ENCODE peak calls at places on chromosomes 5 and 9, in nine cellular contexts. E is CD4-positive, alpha-beta memory T cell; V is aorta; J is Peyer's patch; C is effector memory CD4-positive, alpha-beta T cell; D is PC-3; M is brain microvascular endothelial cell; S is transverse colon; Q is hepatocyte. H is an unnamed sample. For H3K36me3, the result is how much of the 10 kb centered on the place peaks cover.

GRCh38 chr5:171861383-171861782 is 75.8 kb downstream of the SMIM23 start:
- DNase-seq in V (no peak), M (no peak), E (no peak), J (no peak), C (no peak), Q (no peak), S (no peak), D (no peak), H (no peak)

GRCh38 chr9:27247756-27248155 is 49.2 kb downstream of the EQTN start:
- DNase-seq in V (no peak), E (no peak), M (peak), Q (peak), S (peak), C (no peak), J (peak), D (peak), H (no peak)

GRCh38 chr5:109740329-109740728 is 50.6 kb downstream of the MAN2A1 start:
- DNase-seq in D (peak), S (no peak), J (no peak), C (no peak), V (no peak), Q (no peak), M (peak), E (no peak), H (no peak)

GRCh38 chr5:133238426-133239205 is 186.8 kb downstream of the HSPA4 start:
- DNase-seq in C (no peak), E (no peak), V (no peak), M (no peak), S (no peak), D (no peak), J (no peak), Q (no peak), H (no peak)

GRCh38 chr5:37816883-37817282 is 23.0 kb downstream of the GDNF start:
- DNase-seq in J (no peak), V (no peak), Q (no peak), C (no peak), D (no peak), E (no peak), M (no peak), S (no peak), H (no peak)

GRCh38 chr5:170397059-170397458 is 7.9 kb upstream of the KCNMB1 start:
- DNase-seq in M (no peak), V (no peak), Q (no peak), C (no peak), S (no peak), D (no peak), J (no peak), E (no peak), H (no peak)

GRCh38 chr9:135500525-135501260 is at the start of gene MRPS2:
- DNase-seq in J (peak), E (peak), C (peak), D (peak), S (peak), M (peak), Q (peak), V (peak), H (peak)

GRCh38 chr9:92969516-92970466 is 22.5 kb downstream of the FGD3 start:
- DNase-seq in J (peak), D (no peak), S (no peak), C (no peak), E (peak), M (no peak), V (no peak), Q (no peak), H (no peak)

GRCh38 chr5:148011407-148012124 is 52.2 kb upstream of the SPINK5 start:
- DNase-seq in M (peak), S (no peak), J (no peak), Q (peak), V (no peak), D (peak), C (no peak), E (no peak), H (no peak)

GRCh38 chr9:18255747-18256146 is 218.2 kb upstream of the ADAMTSL1 start:
- DNase-seq in E (no peak), J (no peak), D (no peak), S (no peak), M (no peak), C (no peak), V (no peak), Q (no peak), H (no peak)

GRCh38 chr5:55711531-55712022 is 547 bp downstream of the SLC38A9 start:
- DNase-seq in V (no peak), J (no peak), E (peak), Q (peak), C (no peak), D (no peak), M (no peak), S (no peak), H (no peak)

GRCh38 chr5:139215176-139215975 is 17.2 kb upstream of the SIL1 start:
- DNase-seq in J (no peak), E (no peak), V (no peak), M (peak), S (no peak), Q (no peak), D (no peak), C (no peak), H (no peak)

GRCh38 chr5:80481019-80481893 is 6.6 kb upstream of the FAM151B start:
- DNase-seq in S (peak), C (no peak), V (no peak), D (peak), Q (peak), E (no peak), M (peak), J (peak), H (no peak)

GRCh38 chr5:2044041-2044440 is 161.3 kb upstream of the IRX4 start:
- DNase-seq in V (no peak), E (no peak), J (no peak), S (no peak), Q (no peak), M (no peak), D (no peak), C (no peak), H (no peak)

GRCh38 chr9:110142868-110143866 is 64.8 kb downstream of the C9orf152 start:
- DNase-seq in E (no peak), M (no peak), D (peak), V (no peak), C (no peak), J (no peak), S (no peak), Q (no peak), H (no peak)

GRCh38 chr9:38761999-38762398 is 42.1 kb upstream of the FAM240B start:
- DNase-seq in S (no peak), M (no peak), C (no peak), E (no peak), J (no peak), Q (no peak), V (no peak), D (no peak), H (no peak)

GRCh38 chr9:126520453-126520852 is 93.3 kb upstream of the LMX1B start:
- DNase-seq in M (no peak), S (no peak), J (no peak), C (no peak), Q (no peak), E (no peak), D (no peak), V (no peak), H (no peak)

GRCh38 chr5:90983748-90984147 is 399.4 kb downstream of the ARRDC3 start:
- DNase-seq in S (no peak), M (no peak), V (no peak), D (peak), Q (no peak), J (no peak), C (no peak), E (no peak), H (no peak)

GRCh38 chr5:1178529-1179382 is 22.6 kb upstream of the SLC6A19 start:
- DNase-seq in D (no peak), E (no peak), S (no peak), C (no peak), J (no peak), M (no peak), V (peak), Q (no peak), H (no peak)

GRCh38 chr9:136728080-136728547 is 14.6 kb downstream of the LCN10 start:
- DNase-seq in M (peak), E (peak), S (peak), J (peak), D (peak), C (peak), Q (peak), V (peak), H (peak)

GRCh38 chr9:136726631-136727191 is 14.3 kb downstream of the DIPK1B start:
- DNase-seq in S (no peak), C (no peak), V (no peak), J (peak), Q (peak), E (peak), M (peak), D (peak), H (no peak)

GRCh38 chr9:136729926-136730325 is 12.8 kb downstream of the LCN10 start:
- DNase-seq in Q (no peak), V (no peak), D (no peak), E (no peak), M (no peak), C (no peak), J (no peak), S (no peak), H (no peak)

GRCh38 chr9:136729144-136729543 is 13.6 kb downstream of the LCN10 start:
- DNase-seq in S (no peak), V (no peak), J (no peak), C (no peak), M (no peak), Q (no peak), E (peak), D (no peak), H (no peak)

GRCh38 chr9:136728548-136729123 is 14.1 kb downstream of the LCN10 start:
- DNase-seq in C (no peak), Q (no peak), J (no peak), S (peak), D (peak), E (peak), V (no peak), M (no peak), H (no peak)
- H3K4me3 ChIP-seq in C (peak), Q (peak), J (peak), S (peak), D (peak), E (no peak), V (peak), M (peak), H (peak)

GRCh38 chr5:121797677-121798518 is 53.8 kb upstream of the FTMT start:
- DNase-seq in C (no peak), E (no peak), J (no peak), M (no peak), Q (peak), V (no peak), D (no peak), S (no peak), H (no peak)

GRCh38 chr5:121795511-121795910 is 56.2 kb upstream of the FTMT start:
- DNase-seq in D (no peak), E (no peak), Q (no peak), V (no peak), C (no peak), S (no peak), M (no peak), J (no peak), H (no peak)

DNA sequence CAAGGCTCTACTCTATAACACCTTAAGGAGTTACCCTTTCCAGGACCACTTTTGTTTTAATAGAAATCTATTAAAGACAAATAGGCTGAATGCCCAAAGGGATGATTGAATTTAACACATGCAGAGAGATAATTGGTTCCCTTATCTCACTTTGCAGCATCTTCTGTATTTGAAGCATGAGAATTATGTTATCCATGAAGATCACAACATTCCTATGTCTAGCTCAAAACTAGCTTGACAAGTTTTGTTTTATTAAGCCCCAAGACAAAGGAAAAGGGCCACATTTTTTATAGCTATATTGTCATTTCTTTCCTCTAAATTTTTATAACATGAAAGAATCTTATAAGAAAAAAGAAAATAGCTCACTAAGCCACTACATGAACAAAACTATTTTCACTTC is 57.9 kb upstream of the FTMT start:
- DNase-seq in S (no peak), C (no peak), Q (no peak), D (no peak), J (no peak), V (no peak), E (no peak), M (no peak), H (no peak)
- H3K36me3 ChIP-seq in S (under half), C (under half), Q (under half), D (under half), J (under half), V (under half), E (under half), M (under half), H (under half)

GRCh38 chr5:151348789-151349188 is 1.4 kb upstream of the SLC36A2 start:
- DNase-seq in S (no peak), J (no peak), Q (no peak), C (no peak), E (no peak), M (no peak), D (no peak), V (no peak), H (no peak)

GRCh38 chr5:151347364-151347763 is at the start of gene SLC36A2:
- DNase-seq in J (no peak), C (no peak), M (no peak), E (no peak), V (no peak), D (no peak), Q (no peak), S (no peak), H (no peak)

GRCh38 chr5:151345187-151345807 is 2.1 kb downstream of the SLC36A2 start:
- DNase-seq in J (no peak), D (no peak), C (no peak), M (no peak), Q (no peak), S (no peak), E (no peak), V (no peak), H (no peak)

GRCh38 chr5:151344088-151344487 is 3.3 kb downstream of the SLC36A2 start:
- DNase-seq in V (no peak), S (no peak), C (no peak), Q (no peak), E (no peak), D (no peak), M (no peak), J (no peak), H (no peak)

DNA sequence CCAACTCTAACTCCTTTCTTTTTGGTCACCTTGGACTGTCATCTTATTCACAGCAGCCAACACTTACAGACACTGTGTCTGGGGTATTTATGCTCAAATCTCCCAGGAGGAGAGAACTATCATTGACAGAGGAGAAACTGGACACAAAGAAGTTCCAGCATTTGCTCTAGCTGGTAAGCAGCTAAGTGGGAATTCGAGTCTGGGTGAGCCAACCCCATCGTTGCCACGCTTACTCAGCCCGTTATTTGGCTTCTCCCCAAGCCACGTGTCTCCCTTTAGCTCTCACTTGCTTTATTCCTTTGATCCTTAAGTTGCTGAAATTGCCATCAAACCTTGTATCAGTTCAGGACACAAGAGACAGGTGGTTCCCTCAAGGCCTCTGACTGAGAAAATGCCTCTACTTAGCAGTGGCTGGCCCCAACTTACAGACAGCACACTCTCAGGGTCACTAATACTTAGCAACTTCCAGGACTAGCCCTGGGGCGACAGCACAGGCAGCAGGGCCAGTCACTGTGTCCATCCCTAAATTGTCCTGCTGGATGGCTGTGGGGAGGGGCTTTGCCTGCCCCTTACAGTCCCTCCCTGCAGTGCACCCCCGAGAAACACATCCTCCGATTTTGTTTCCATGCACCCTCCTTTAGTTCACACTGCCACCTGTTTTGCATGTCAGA is 1.4 kb downstream of the SLC36A2 start:
- DNase-seq in D (peak), C (no peak), Q (no peak), V (no peak), S (no peak), M (peak), J (no peak), E (no peak), H (no peak)
- H3K27ac ChIP-seq in D (no peak), C (no peak), Q (no peak), V (no peak), S (no peak), M (no peak), J (no peak), E (no peak), H (no peak)

DNA sequence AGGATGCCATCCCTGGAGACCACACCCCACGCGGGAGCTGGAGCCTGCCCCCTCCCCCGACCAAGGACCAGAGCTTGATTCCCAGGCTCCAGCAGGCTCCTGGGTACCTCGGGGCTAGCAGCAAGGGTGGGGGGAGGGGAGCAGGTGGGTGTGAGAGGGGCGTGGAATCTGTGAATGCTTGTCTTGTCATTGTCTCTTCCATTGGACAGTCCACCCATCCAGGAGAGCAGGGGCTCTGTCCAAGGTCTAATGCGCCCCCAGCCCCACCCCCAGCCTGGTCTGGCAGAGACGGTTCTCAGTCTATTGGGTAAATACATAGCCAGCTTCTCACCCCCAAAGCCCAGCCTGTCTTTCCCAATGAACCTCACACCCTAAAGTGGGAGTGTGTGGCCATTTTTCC is 22.8 kb downstream of the URM1 start:
- DNase-seq in C (no peak), S (no peak), V (no peak), J (no peak), Q (no peak), D (no peak), E (no peak), M (no peak), H (no peak)
- H3K4me3 ChIP-seq in C (no peak), S (no peak), V (no peak), J (no peak), Q (no peak), D (no peak), E (no peak), M (no peak), H (no peak)

GRCh38 chr5:59246470-59247250 is 646.9 kb downstream of the PDE4D start:
- DNase-seq in J (no peak), Q (no peak), E (no peak), D (peak), C (no peak), M (no peak), S (no peak), V (no peak), H (no peak)
- H3K36me3 ChIP-seq in J (under half), Q (under half), E (under half), D (under half), C (under half), M (under half), S (under half), V (under half), H (under half)

H was measured in uterus.